ENCODE peak calls at places on chromosome 3, in five cellular contexts. Y is fibroblast of gingiva; V is EL; T is H4; A is stimulated activated naive B cell treated with anti-CD40 and anti-IgM and Interleukin-4, amounts not matched to agents 10 μg/mL and 1 μg/mL and 100 μg/mL, for 72 hours. O is an unnamed sample.

GRCh38 chr3:194100856-194101390 is 35.0 kb upstream of the HES1 start:
- DNase-seq in A (peak; percentile 68), V (no peak), Y (no peak), T (no peak), O (no peak)

GRCh38 chr3:44468572-44469520 is 8.6 kb downstream of the ZNF445 start:
- DNase-seq in V (peak; percentile 52), T (no peak), A (no peak), Y (no peak), O (peak; percentile 9)

GRCh38 chr3:127286571-127287140 is 1.2 kb downstream of the PRR20G start:
- DNase-seq in T (peak; percentile 67), V (peak; percentile 33), Y (no peak), A (no peak), O (peak; percentile 7)

GRCh38 chr3:149291178-149291577 is 42.3 kb downstream of the TM4SF18 start:
- DNase-seq in Y (no peak), A (no peak), V (no peak), T (no peak), O (no peak)

GRCh38 chr3:48684480-48685143 is 1.1 kb downstream of the NCKIPSD start:
- DNase-seq in Y (no peak), A (no peak), V (peak; percentile 50), T (no peak), O (no peak)

GRCh38 chr3:147157629-147158028 is 248.7 kb downstream of the ZIC4 start:
- DNase-seq in V (peak; percentile 25), A (no peak), T (no peak), Y (no peak), O (peak; percentile 69)

GRCh38 chr3:32414527-32415202 is 23.0 kb downstream of the CMTM7 start:
- DNase-seq in A (no peak), Y (no peak), V (peak; percentile 84), T (no peak), O (no peak)

GRCh38 chr3:150384517-150385212 is 23.4 kb upstream of the TSC22D2 start:
- DNase-seq in A (peak; percentile 88), T (no peak), V (no peak), Y (peak; percentile 24), O (no peak)

GRCh38 chr3:190617185-190617584 is 103.3 kb downstream of the IL1RAP start:
- DNase-seq in Y (no peak), T (no peak), A (peak; percentile 80), V (no peak), O (no peak)

GRCh38 chr3:47162695-47163022 is 1.3 kb downstream of the SETD2 start:
- DNase-seq in V (no peak), A (no peak), Y (peak; percentile 1), T (no peak), O (peak; percentile 5)

GRCh38 chr3:72270072-72270611 is 485.2 kb upstream of the PROK2 start:
- DNase-seq in T (peak; percentile 87), V (peak; percentile 93), A (no peak), Y (peak; percentile 93), O (peak; percentile 97)

GRCh38 chr3:130829575-130829947 is 64.3 kb upstream of the ATP2C1 start:
- DNase-seq in Y (no peak), V (no peak), A (no peak), T (no peak), O (no peak)

GRCh38 chr3:81364411-81364810 is 397.0 kb downstream of the GBE1 start:
- DNase-seq in A (no peak), V (no peak), T (no peak), Y (no peak), O (no peak)

GRCh38 chr3:44210967-44211366 is 30.7 kb upstream of the TOPAZ1 start:
- DNase-seq in A (no peak), Y (no peak), T (no peak), V (no peak), O (no peak)

GRCh38 chr3:124037332-124037731 is 45.4 kb upstream of the ROPN1 start:
- DNase-seq in Y (no peak), V (peak; percentile 53), T (no peak), A (no peak), O (no peak)

GRCh38 chr3:72346526-72346926 is 501.7 kb downstream of the SHQ1 start:
- DNase-seq in Y (peak; percentile 99), T (peak; percentile 92), V (peak; percentile 95), A (no peak), O (peak; percentile 99)

GRCh38 chr3:163056874-163057497 is 1560.4 kb downstream of the OTOL1 start:
- DNase-seq in A (no peak), V (peak; percentile 54), Y (peak; percentile 49), T (peak; percentile 38), O (peak; percentile 32)

GRCh38 chr3:71066849-71067261 is 516.7 kb downstream of the FOXP1 start:
- DNase-seq in T (peak; percentile 58), A (peak; percentile 43), V (peak; percentile 46), Y (peak; percentile 64), O (peak; percentile 59)

GRCh38 chr3:128452678-128453275 is 13.9 kb downstream of the DNAJB8 start:
- DNase-seq in T (no peak), A (no peak), V (no peak), Y (no peak), O (no peak)

GRCh38 chr3:34260266-34260990 is 462.0 kb downstream of the PDCD6IP start:
- DNase-seq in V (peak; percentile 36), T (no peak), Y (peak; percentile 16), A (peak; percentile 12), O (peak; percentile 28)